ENCODE peak calls at places on chromosomes 16 and 17, in seven cellular contexts. One of them, this sample, is unnamed.
A peak's percentile ranks its signal among the peaks of the same experiment; 100 is the strongest.

GRCh38 chr16:80746231-80746630 is 58.2 kb downstream of the CDYL2 start:
- DNase-seq in effector memory CD4-positive, alpha-beta T cell: no peak
- DNase-seq in heart right ventricle: no peak
- DNase-seq in A673: no peak
- DNase-seq in tibial artery: no peak
- DNase-seq in IMR-90: no peak
- DNase-seq in psoas muscle: no peak
- DNase-seq in this sample: no peak

GRCh38 chr16:87248704-87249103 is 68.5 kb downstream of the C16orf95 start:
- DNase-seq in A673: no peak
- DNase-seq in psoas muscle: no peak
- DNase-seq in heart right ventricle: no peak
- DNase-seq in IMR-90: no peak
- DNase-seq in tibial artery: no peak
- DNase-seq in effector memory CD4-positive, alpha-beta T cell: no peak
- DNase-seq in this sample: no peak

GRCh38 chr17:80997471-80998387 is 6.1 kb downstream of the CHMP6 start:
- DNase-seq in psoas muscle: no peak
- DNase-seq in A673: no peak
- DNase-seq in heart right ventricle: no peak
- DNase-seq in tibial artery: no peak
- DNase-seq in effector memory CD4-positive, alpha-beta T cell: no peak
- DNase-seq in IMR-90: no peak
- DNase-seq in this sample: no peak

GRCh38 chr17:11292491-11292890 is 51.5 kb downstream of the SHISA6 start:
- DNase-seq in heart right ventricle: no peak
- DNase-seq in A673: no peak
- DNase-seq in tibial artery: no peak
- DNase-seq in IMR-90: no peak
- DNase-seq in psoas muscle: no peak
- DNase-seq in effector memory CD4-positive, alpha-beta T cell: no peak
- DNase-seq in this sample: no peak

GRCh38 chr17:13539421-13539820 is 62.3 kb downstream of the HS3ST3A1 start:
- DNase-seq in IMR-90: no peak
- DNase-seq in effector memory CD4-positive, alpha-beta T cell: no peak
- DNase-seq in psoas muscle: no peak
- DNase-seq in A673: no peak
- DNase-seq in heart right ventricle: no peak
- DNase-seq in tibial artery: no peak
- DNase-seq in this sample: no peak

GRCh38 chr16:28009586-28010373 is 53.7 kb downstream of the GSG1L start:
- DNase-seq in psoas muscle: no peak
- DNase-seq in heart right ventricle: no peak
- DNase-seq in tibial artery: no peak
- DNase-seq in IMR-90: no peak
- DNase-seq in A673: no peak
- DNase-seq in effector memory CD4-positive, alpha-beta T cell: no peak
- DNase-seq in this sample: no peak

GRCh38 chr16:508884-509736 is 18.4 kb upstream of the CAPN15 start:
- DNase-seq in heart right ventricle: no peak
- DNase-seq in A673: no peak
- DNase-seq in IMR-90: peak; percentile 35
- DNase-seq in effector memory CD4-positive, alpha-beta T cell: no peak
- DNase-seq in tibial artery: no peak
- DNase-seq in psoas muscle: no peak
- DNase-seq in this sample: no peak

GRCh38 chr16:28131210-28131609 is 67.7 kb upstream of the GSG1L start:
- DNase-seq in heart right ventricle: no peak
- DNase-seq in A673: no peak
- DNase-seq in effector memory CD4-positive, alpha-beta T cell: no peak
- DNase-seq in psoas muscle: no peak
- DNase-seq in tibial artery: peak; percentile 29
- DNase-seq in IMR-90: no peak
- DNase-seq in this sample: no peak

GRCh38 chr16:50025544-50025931 is 513 bp downstream of the CNEP1R1 start:
- DNase-seq in tibial artery: no peak
- DNase-seq in heart right ventricle: no peak
- DNase-seq in IMR-90: no peak
- DNase-seq in A673: peak; percentile 36
- DNase-seq in effector memory CD4-positive, alpha-beta T cell: peak; percentile 3
- DNase-seq in psoas muscle: no peak
- DNase-seq in this sample: no peak

GRCh38 chr17:41836550-41837196 is 641 bp upstream of the NT5C3B start:
- DNase-seq in psoas muscle: no peak
- DNase-seq in heart right ventricle: no peak
- DNase-seq in effector memory CD4-positive, alpha-beta T cell: no peak
- DNase-seq in tibial artery: no peak
- DNase-seq in IMR-90: no peak
- DNase-seq in A673: no peak
- DNase-seq in this sample: no peak

GRCh38 chr17:5971969-5972368 is 98.2 kb upstream of the WSCD1 start:
- DNase-seq in tibial artery: no peak
- DNase-seq in heart right ventricle: no peak
- DNase-seq in psoas muscle: no peak
- DNase-seq in A673: no peak
- DNase-seq in effector memory CD4-positive, alpha-beta T cell: no peak
- DNase-seq in IMR-90: no peak
- DNase-seq in this sample: no peak

GRCh38 chr17:77254961-77255741 is 114.4 kb downstream of the SEC14L1 start:
- DNase-seq in tibial artery: no peak
- DNase-seq in IMR-90: peak; percentile 86
- DNase-seq in A673: no peak
- DNase-seq in heart right ventricle: no peak
- DNase-seq in psoas muscle: no peak
- DNase-seq in effector memory CD4-positive, alpha-beta T cell: no peak
- DNase-seq in this sample: peak; percentile 87

GRCh38 chr16:53913082-53913870 is 209.3 kb downstream of the FTO start:
- DNase-seq in tibial artery: peak; percentile 55
- DNase-seq in IMR-90: peak; percentile 94
- DNase-seq in psoas muscle: no peak
- DNase-seq in A673: peak; percentile 89
- DNase-seq in heart right ventricle: no peak
- DNase-seq in effector memory CD4-positive, alpha-beta T cell: no peak
- DNase-seq in this sample: no peak

GRCh38 chr16:27287887-27288286 is 19.3 kb upstream of the NSMCE1 start:
- DNase-seq in A673: no peak
- DNase-seq in tibial artery: no peak
- DNase-seq in psoas muscle: no peak
- DNase-seq in heart right ventricle: no peak
- DNase-seq in IMR-90: no peak
- DNase-seq in effector memory CD4-positive, alpha-beta T cell: no peak
- DNase-seq in this sample: no peak

GRCh38 chr16:11045846-11046245 is 101.5 kb downstream of the CLEC16A start:
- DNase-seq in heart right ventricle: no peak
- DNase-seq in psoas muscle: no peak
- DNase-seq in IMR-90: peak; percentile 59
- DNase-seq in effector memory CD4-positive, alpha-beta T cell: no peak
- DNase-seq in tibial artery: no peak
- DNase-seq in A673: no peak
- DNase-seq in this sample: no peak

GRCh38 chr17:32907583-32907982 is 20.4 kb upstream of the TMEM98 start:
- DNase-seq in psoas muscle: no peak
- DNase-seq in A673: no peak
- DNase-seq in effector memory CD4-positive, alpha-beta T cell: no peak
- DNase-seq in heart right ventricle: no peak
- DNase-seq in IMR-90: no peak
- DNase-seq in tibial artery: no peak
- DNase-seq in this sample: no peak

GRCh38 chr17:76277300-76278267 is 12.4 kb downstream of the UBALD2 start:
- DNase-seq in IMR-90: no peak
- DNase-seq in heart right ventricle: no peak
- DNase-seq in tibial artery: no peak
- DNase-seq in effector memory CD4-positive, alpha-beta T cell: no peak
- DNase-seq in psoas muscle: no peak
- DNase-seq in A673: no peak
- DNase-seq in this sample: no peak

GRCh38 chr16:30972872-30973271 is 12.1 kb upstream of the HSD3B7 start:
- DNase-seq in effector memory CD4-positive, alpha-beta T cell: no peak
- DNase-seq in psoas muscle: no peak
- DNase-seq in tibial artery: no peak
- DNase-seq in IMR-90: peak; percentile 31
- DNase-seq in heart right ventricle: no peak
- DNase-seq in A673: peak; percentile 45
- DNase-seq in this sample: peak; percentile 39

GRCh38 chr16:15898654-15899053 is 10.3 kb upstream of the CEP20 start:
- DNase-seq in tibial artery: no peak
- DNase-seq in heart right ventricle: no peak
- DNase-seq in IMR-90: no peak
- DNase-seq in effector memory CD4-positive, alpha-beta T cell: no peak
- DNase-seq in A673: no peak
- DNase-seq in psoas muscle: no peak
- DNase-seq in this sample: no peak

GRCh38 chr16:75379911-75380847 is 53.1 kb downstream of the CFDP1 start:
- DNase-seq in A673: no peak
- DNase-seq in heart right ventricle: no peak
- DNase-seq in effector memory CD4-positive, alpha-beta T cell: peak; percentile 6
- DNase-seq in tibial artery: no peak
- DNase-seq in psoas muscle: no peak
- DNase-seq in IMR-90: no peak
- DNase-seq in this sample: no peak

GRCh38 chr17:43211123-43211479 is 574 bp upstream of the TMEM106A start:
- DNase-seq in psoas muscle: no peak
- DNase-seq in heart right ventricle: no peak
- DNase-seq in A673: no peak
- DNase-seq in effector memory CD4-positive, alpha-beta T cell: no peak
- DNase-seq in tibial artery: no peak
- DNase-seq in IMR-90: no peak
- DNase-seq in this sample: no peak
- H3K4me3 ChIP-seq in psoas muscle: peak overlapping the region; percentile 71
- H3K4me3 ChIP-seq in heart right ventricle: peak overlapping the region; percentile 68
- H3K4me3 ChIP-seq in A673: peak overlapping the region; percentile 50
- H3K4me3 ChIP-seq in effector memory CD4-positive, alpha-beta T cell: peak overlapping the region; percentile 79
- H3K4me3 ChIP-seq in tibial artery: peak overlapping the region; percentile 58
- H3K4me3 ChIP-seq in IMR-90: peak overlapping the region; percentile 74
- H3K4me3 ChIP-seq in this sample: peak overlapping the region; percentile 51

DNA sequence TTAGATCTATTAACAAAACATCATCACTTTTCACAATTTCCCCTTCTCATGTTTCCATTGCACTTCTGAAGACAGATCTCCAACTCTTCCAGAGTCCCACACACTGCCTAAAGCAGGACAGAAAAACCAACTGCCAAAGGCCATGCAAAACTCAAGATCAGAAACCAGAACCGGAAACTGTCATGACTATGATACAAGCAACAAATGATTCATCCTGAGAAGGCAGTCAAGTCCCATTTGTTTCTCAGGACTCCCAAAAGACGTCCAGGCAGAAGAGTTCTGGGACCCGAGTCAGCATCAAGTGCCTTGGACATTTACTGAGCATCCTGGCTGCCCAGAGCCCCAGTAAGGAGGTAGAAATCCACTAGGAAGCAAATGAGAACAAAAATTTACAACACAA is 38.8 kb downstream of the ERN1 start:
- DNase-seq in heart right ventricle: no peak
- DNase-seq in IMR-90: peak; percentile 61
- DNase-seq in effector memory CD4-positive, alpha-beta T cell: no peak
- DNase-seq in psoas muscle: no peak
- DNase-seq in tibial artery: no peak
- DNase-seq in A673: no peak
- DNase-seq in this sample: no peak
- H3K27ac ChIP-seq in heart right ventricle: no peak overlapping the region
- H3K27ac ChIP-seq in IMR-90: no peak overlapping the region
- H3K27ac ChIP-seq in effector memory CD4-positive, alpha-beta T cell: peak overlapping the region; percentile 31
- H3K27ac ChIP-seq in psoas muscle: no peak overlapping the region
- H3K27ac ChIP-seq in tibial artery: no peak overlapping the region
- H3K27ac ChIP-seq in A673: no peak overlapping the region
- H3K27ac ChIP-seq in this sample: no peak overlapping the region

GRCh38 chr17:61405047-61405685 is 5.5 kb downstream of the TBX2 start:
- DNase-seq in IMR-90: peak; percentile 41
- DNase-seq in effector memory CD4-positive, alpha-beta T cell: no peak
- DNase-seq in psoas muscle: peak; percentile 41
- DNase-seq in A673: no peak
- DNase-seq in tibial artery: no peak
- DNase-seq in heart right ventricle: no peak
- DNase-seq in this sample: no peak

GRCh38 chr17:61404702-61405046 is 5.0 kb downstream of the TBX2 start:
- DNase-seq in tibial artery: no peak
- DNase-seq in psoas muscle: no peak
- DNase-seq in heart right ventricle: no peak
- DNase-seq in effector memory CD4-positive, alpha-beta T cell: no peak
- DNase-seq in IMR-90: peak; percentile 36
- DNase-seq in A673: no peak
- DNase-seq in this sample: no peak

GRCh38 chr17:61406543-61406845 is 6.9 kb downstream of the TBX2 start:
- DNase-seq in A673: no peak
- DNase-seq in effector memory CD4-positive, alpha-beta T cell: no peak
- DNase-seq in heart right ventricle: no peak
- DNase-seq in tibial artery: no peak
- DNase-seq in psoas muscle: no peak
- DNase-seq in IMR-90: no peak
- DNase-seq in this sample: no peak

GRCh38 chr17:61406871-61407210 is 7.2 kb downstream of the TBX2 start:
- DNase-seq in psoas muscle: no peak
- DNase-seq in effector memory CD4-positive, alpha-beta T cell: no peak
- DNase-seq in IMR-90: no peak
- DNase-seq in heart right ventricle: no peak
- DNase-seq in A673: no peak
- DNase-seq in tibial artery: no peak
- DNase-seq in this sample: no peak

DNA sequence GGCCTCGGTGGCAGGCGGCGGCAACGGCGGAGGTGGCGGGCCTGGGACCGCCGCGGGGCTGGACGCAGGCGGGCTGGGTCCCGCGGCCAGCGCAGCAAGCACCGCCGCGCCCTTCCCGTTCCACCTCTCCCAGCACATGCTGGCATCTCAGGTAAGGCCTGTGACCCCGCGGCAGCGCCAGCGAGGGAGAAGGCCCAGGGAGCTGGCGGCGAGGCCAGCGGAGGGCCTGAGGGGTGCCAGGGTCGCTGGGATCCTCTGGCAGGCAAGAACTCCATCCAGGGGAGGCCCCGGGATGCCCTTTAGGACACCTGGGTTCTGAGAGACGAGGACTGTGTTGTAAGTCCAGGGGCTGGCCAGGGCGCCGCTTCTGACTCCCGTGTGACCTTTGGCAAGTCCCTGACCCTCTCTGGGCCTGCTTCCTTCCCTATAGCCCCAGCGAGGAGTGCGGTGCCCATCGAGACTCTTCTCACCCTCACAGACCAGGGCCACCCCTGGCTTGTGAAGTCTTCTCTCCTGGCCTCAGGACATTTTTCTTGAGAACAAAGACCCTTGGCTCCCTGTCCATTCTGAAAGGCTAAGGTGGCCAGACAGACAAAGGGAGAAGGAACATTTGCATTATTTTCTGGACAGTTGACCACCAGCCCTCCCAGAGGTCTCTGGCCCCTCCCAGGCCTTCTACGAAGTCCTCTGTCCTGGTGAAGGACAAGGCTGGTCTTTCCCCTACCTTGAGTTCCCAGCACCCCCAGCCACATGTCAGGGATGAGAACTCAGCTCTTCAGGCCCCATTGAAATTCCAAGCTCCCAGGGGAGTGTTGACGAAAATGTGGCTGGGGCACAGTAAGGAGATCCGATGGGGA is 6.3 kb downstream of the TBX2 start:
- DNase-seq in effector memory CD4-positive, alpha-beta T cell: no peak
- DNase-seq in heart right ventricle: no peak
- DNase-seq in psoas muscle: no peak
- DNase-seq in IMR-90: peak; percentile 27
- DNase-seq in A673: no peak
- DNase-seq in tibial artery: peak; percentile 19
- DNase-seq in this sample: no peak
- H3K4me3 ChIP-seq in effector memory CD4-positive, alpha-beta T cell: no peak overlapping the region
- H3K4me3 ChIP-seq in heart right ventricle: peak overlapping the region; percentile 72
- H3K4me3 ChIP-seq in psoas muscle: peak overlapping the region; percentile 77
- H3K4me3 ChIP-seq in IMR-90: peak overlapping the region; percentile 98
- H3K4me3 ChIP-seq in A673: no peak overlapping the region
- H3K4me3 ChIP-seq in tibial artery: peak overlapping the region; percentile 77
- H3K4me3 ChIP-seq in this sample: no peak overlapping the region

GRCh38 chr17:35627417-35627816 is 40.3 kb downstream of the AP2B1 start:
- DNase-seq in effector memory CD4-positive, alpha-beta T cell: no peak
- DNase-seq in IMR-90: no peak
- DNase-seq in A673: no peak
- DNase-seq in tibial artery: no peak
- DNase-seq in heart right ventricle: no peak
- DNase-seq in psoas muscle: no peak
- DNase-seq in this sample: no peak
- H3K27ac ChIP-seq in effector memory CD4-positive, alpha-beta T cell: no peak overlapping the region
- H3K27ac ChIP-seq in IMR-90: no peak overlapping the region
- H3K27ac ChIP-seq in A673: no peak overlapping the region
- H3K27ac ChIP-seq in tibial artery: no peak overlapping the region
- H3K27ac ChIP-seq in heart right ventricle: no peak overlapping the region
- H3K27ac ChIP-seq in psoas muscle: no peak overlapping the region
- H3K27ac ChIP-seq in this sample: no peak overlapping the region

This sample was measured in A549.